ENCODE peak calls at places on chromosomes 12 and 14, in six cellular contexts. C, G, V, I, D and O are unnamed samples.

GRCh38 chr14:73014105-73014504 is 12.8 kb downstream of the ZFYVE1 start:
- DNase-seq in C (no peak), G (no peak), V (no peak), I (peak), D (no peak), O (no peak)

GRCh38 chr12:49744363-49744885 is 3.1 kb downstream of the TMBIM6 start:
- DNase-seq in C (no peak), G (no peak), V (no peak), I (no peak), D (no peak), O (no peak)

GRCh38 chr14:64232095-64232830 is 61.9 kb downstream of the ESR2 start:
- DNase-seq in C (no peak), G (no peak), V (no peak), I (peak), D (no peak), O (peak)

GRCh38 chr14:55356913-55357312 is 54.7 kb downstream of the ATG14 start:
- DNase-seq in C (no peak), G (no peak), V (peak), I (no peak), D (no peak), O (no peak)

GRCh38 chr12:11595080-11595479 is 54.4 kb upstream of the ETV6 start:
- DNase-seq in C (no peak), G (no peak), V (no peak), I (no peak), D (no peak), O (no peak)

GRCh38 chr12:101027200-101027599 is 182.8 kb downstream of the SLC5A8 start:
- DNase-seq in C (no peak), G (no peak), V (no peak), I (no peak), D (no peak), O (no peak)

GRCh38 chr12:23376238-23376637 is 573.2 kb downstream of the SOX5 start:
- DNase-seq in C (no peak), G (no peak), V (no peak), I (no peak), D (no peak), O (no peak)

GRCh38 chr14:24172261-24172860 is 481 bp downstream of the REC8 start:
- DNase-seq in C (peak), G (no peak), V (no peak), I (no peak), D (peak), O (no peak)

GRCh38 chr12:88985011-88985410 is 367.3 kb downstream of the DUSP6 start:
- DNase-seq in C (no peak), G (no peak), V (no peak), I (no peak), D (no peak), O (no peak)

GRCh38 chr12:95591731-95592130 is 40.5 kb upstream of the USP44 start:
- DNase-seq in C (no peak), G (no peak), V (no peak), I (no peak), D (no peak), O (no peak)

GRCh38 chr12:48890657-48891418 is 25.2 kb upstream of the RND1 start:
- DNase-seq in C (peak), G (peak), V (peak), I (peak), D (peak), O (peak)

GRCh38 chr12:61367281-61367785 is 892.9 kb upstream of the USP15 start:
- DNase-seq in C (no peak), G (no peak), V (no peak), I (no peak), D (no peak), O (no peak)

GRCh38 chr12:52401926-52402325 is 4.2 kb downstream of the KRT82 start:
- DNase-seq in C (no peak), G (no peak), V (no peak), I (no peak), D (no peak), O (no peak)

GRCh38 chr12:93089805-93090569 is 160.9 kb upstream of the EEA1 start:
- DNase-seq in C (no peak), G (no peak), V (peak), I (peak), D (no peak), O (no peak)

GRCh38 chr14:77026930-77027537 is 1.5 kb downstream of the IRF2BPL start:
- DNase-seq in C (peak), G (no peak), V (peak), I (peak), D (peak), O (no peak)

GRCh38 chr14:67516679-67517078 is 16.4 kb upstream of the PLEKHH1 start:
- DNase-seq in C (no peak), G (no peak), V (no peak), I (no peak), D (no peak), O (no peak)

GRCh38 chr12:24479131-24479530 is 469.8 kb downstream of the BCAT1 start:
- DNase-seq in C (no peak), G (no peak), V (no peak), I (no peak), D (no peak), O (no peak)

GRCh38 chr12:121805800-121806555 is 2.2 kb downstream of the SETD1B start:
- DNase-seq in C (peak), G (no peak), V (peak), I (no peak), D (no peak), O (no peak)

GRCh38 chr12:120230326-120230973 is 29.5 kb upstream of the RPLP0 start:
- DNase-seq in C (no peak), G (no peak), V (peak), I (peak), D (peak), O (peak)

GRCh38 chr14:100654814-100655795 is 67.9 kb upstream of the BEGAIN start:
- DNase-seq in C (peak), G (peak), V (peak), I (no peak), D (no peak), O (no peak)

GRCh38 chr12:9273276-9273675 is 65.1 kb upstream of the PZP start:
- DNase-seq in C (no peak), G (no peak), V (no peak), I (peak), D (no peak), O (no peak)

GRCh38 chr14:101478796-101479410 is 82.4 kb upstream of the DIO3 start:
- DNase-seq in C (no peak), G (no peak), V (no peak), I (no peak), D (no peak), O (peak)

GRCh38 chr12:84636801-84637285 is 275.8 kb downstream of the SLC6A15 start:
- DNase-seq in C (no peak), G (no peak), V (no peak), I (peak), D (no peak), O (no peak)

GRCh38 chr14:70934084-70934483 is 26.8 kb downstream of the PCNX1 start:
- DNase-seq in C (no peak), G (no peak), V (no peak), I (peak), D (no peak), O (no peak)

GRCh38 chr12:53961025-53961761 is 6.5 kb downstream of the HOXC12 start:
- DNase-seq in C (no peak), G (no peak), V (no peak), I (no peak), D (no peak), O (no peak)